ENCODE peak calls at places on chromosomes 6 and 20, in five cellular contexts. Q is anterior cingulate cortex; X is retina; V is ACHN; S is naive thymus-derived CD4-positive, alpha-beta T cell. I is an unnamed sample.

GRCh38 chr6:150030611-150031010 is 5.3 kb upstream of the RAET1L start:
- DNase-seq in X (no peak), S (no peak), Q (no peak), V (no peak), I (no peak)

GRCh38 chr6:85496856-85497255 is 47.0 kb downstream of the NT5E start:
- DNase-seq in Q (no peak), V (no peak), X (no peak), S (no peak), I (no peak)

GRCh38 chr20:50592282-50593004 is 82.3 kb downstream of the PTPN1 start:
- DNase-seq in S (no peak), X (no peak), Q (no peak), V (no peak), I (no peak)

GRCh38 chr6:89997456-89998445 is 103.5 kb downstream of the GJA10 start:
- DNase-seq in S (no peak), Q (no peak), V (no peak), X (no peak), I (no peak)

GRCh38 chr20:10532351-10532750 is 97.2 kb downstream of the SLX4IP start:
- DNase-seq in S (no peak), X (no peak), V (no peak), Q (no peak), I (no peak)

GRCh38 chr6:169905041-169905807 is 153.8 kb downstream of the ERMARD start:
- DNase-seq in X (no peak), V (no peak), S (no peak), Q (no peak), I (no peak)

GRCh38 chr20:33002087-33002808 is 2.0 kb downstream of the SUN5 start:
- DNase-seq in X (no peak), V (no peak), Q (no peak), S (no peak), I (no peak)

GRCh38 chr6:90818163-90818562 is 231.3 kb upstream of the MAP3K7 start:
- DNase-seq in X (no peak), Q (no peak), V (no peak), S (no peak), I (no peak)

GRCh38 chr6:162200945-162201692 is 526.4 kb downstream of the PRKN start:
- DNase-seq in Q (no peak), S (no peak), X (no peak), V (no peak), I (no peak)

GRCh38 chr6:125789576-125790402 is 971 bp upstream of the NCOA7 start:
- DNase-seq in X (peak; percentile 86), V (peak; percentile 37), S (peak; percentile 49), Q (no peak), I (peak; percentile 51)

GRCh38 chr20:50126662-50127061 is 13.7 kb upstream of the UBE2V1 start:
- DNase-seq in V (peak; percentile 50), S (no peak), X (no peak), Q (no peak), I (peak; percentile 27)

GRCh38 chr20:1823421-1823892 is 71.8 kb upstream of the SIRPA start:
- DNase-seq in S (no peak), V (no peak), X (no peak), Q (no peak), I (no peak)

GRCh38 chr20:56001890-56002289 is 3.4 kb downstream of the CBLN4 start:
- DNase-seq in V (no peak), Q (no peak), X (no peak), S (no peak), I (no peak)

GRCh38 chr6:142698751-142699150 is 246.2 kb downstream of the HIVEP2 start:
- DNase-seq in V (no peak), X (no peak), S (no peak), Q (no peak), I (peak; percentile 22)

GRCh38 chr6:100893743-100894142 is 12.6 kb upstream of the ASCC3 start:
- DNase-seq in X (no peak), V (no peak), Q (no peak), S (no peak), I (no peak)

GRCh38 chr6:32932132-32932868 is 8.5 kb downstream of the HLA-DMB start:
- DNase-seq in Q (no peak), X (no peak), S (no peak), V (no peak), I (no peak)

GRCh38 chr20:62337558-62338293 is 29.4 kb downstream of the LAMA5 start:
- DNase-seq in S (no peak), V (no peak), Q (no peak), X (no peak), I (no peak)

GRCh38 chr6:118551063-118551672 is 3.1 kb downstream of the PLN start:
- DNase-seq in V (peak; percentile 58), X (peak; percentile 38), S (peak; percentile 28), Q (no peak), I (no peak)

GRCh38 chr6:34181903-34182302 is 36.0 kb upstream of the GRM4 start:
- DNase-seq in X (no peak), Q (no peak), S (no peak), V (no peak), I (no peak)

GRCh38 chr6:160217073-160217472 is 41.5 kb downstream of the SLC22A2 start:
- DNase-seq in Q (no peak), S (no peak), V (no peak), X (no peak), I (no peak)

GRCh38 chr6:47603995-47604394 is 94.4 kb upstream of the ADGRF4 start:
- DNase-seq in V (no peak), Q (no peak), X (no peak), S (no peak), I (no peak)

GRCh38 chr6:35096129-35096852 is 44.8 kb downstream of the TCP11 start:
- DNase-seq in Q (no peak), X (no peak), V (peak; percentile 28), S (no peak), I (peak; percentile 51)